ENCODE peak calls at places on chromosomes 12 and 14, in five cellular contexts. J is H1, N is HepG2, A is HCT116, Q is GM12878. O is an unnamed sample. For H3K27me3 and H3K4me1, the result is how much of the 10 kb centered on the place peaks cover.

GRCh38 chr14:74647834-74648361 is 35.9 kb upstream of the LTBP2 start:
- DNase-seq in A (no peak), J (no peak), N (no peak), Q (no peak), O (no peak)

GRCh38 chr12:54658306-54659264 is 10.4 kb upstream of the DCD start:
- DNase-seq in N (peak), J (peak), A (peak), Q (no peak), O (peak)

GRCh38 chr14:104808456-104808855 is 7.6 kb downstream of the ZBTB42 start:
- DNase-seq in Q (no peak), N (no peak), A (no peak), J (no peak), O (no peak)

GRCh38 chr14:105473677-105474477 is 744 bp upstream of the CRIP2 start:
- DNase-seq in N (peak), J (no peak), Q (no peak), A (peak), O (peak)

GRCh38 chr14:35248476-35248788 is 43.8 kb upstream of the PSMA6 start:
- DNase-seq in A (no peak), N (no peak), J (no peak), Q (no peak), O (no peak)

GRCh38 chr12:128823916-128824839 is at the start of gene SLC15A4:
- DNase-seq in N (peak), Q (no peak), A (peak), J (peak), O (peak)

GRCh38 chr14:90976076-90976475 is 84.4 kb downstream of the RPS6KA5 start:
- DNase-seq in N (no peak), J (no peak), A (no peak), Q (no peak), O (no peak)

GRCh38 chr12:26100966-26101744 is 23.7 kb downstream of the BHLHE41 start:
- DNase-seq in Q (no peak), N (no peak), A (no peak), J (no peak), O (no peak)

GRCh38 chr12:24095245-24095644 is 145.8 kb upstream of the SOX5 start:
- DNase-seq in J (no peak), A (no peak), Q (no peak), N (no peak), O (no peak)

GRCh38 chr12:124995200-124995961 is 1.9 kb downstream of the BRI3BP start:
- DNase-seq in Q (peak), J (no peak), N (no peak), A (no peak), O (no peak)

GRCh38 chr14:104964546-104964945 is 13.6 kb downstream of the AHNAK2 start:
- DNase-seq in J (no peak), A (no peak), N (no peak), Q (no peak), O (no peak)

GRCh38 chr12:19387182-19387581 is 52.1 kb upstream of the AEBP2 start:
- DNase-seq in J (no peak), A (no peak), N (no peak), Q (no peak), O (no peak)

GRCh38 chr12:115973968-115974765 is 303.3 kb downstream of the MED13L start:
- DNase-seq in J (no peak), Q (no peak), A (no peak), N (no peak), O (no peak)

GRCh38 chr14:88933203-88933602 is 108.8 kb downstream of the TTC8 start:
- DNase-seq in Q (no peak), N (no peak), A (no peak), J (no peak), O (no peak)

GRCh38 chr14:81303258-81303935 is 82.6 kb upstream of the GTF2A1 start:
- DNase-seq in J (no peak), N (peak), A (peak), Q (peak), O (no peak)

GRCh38 chr12:93785262-93786010 is 108.3 kb downstream of the CRADD start:
- DNase-seq in J (peak), A (peak), N (peak), Q (no peak), O (peak)

GRCh38 chr12:13307143-13307831 is 110.8 kb downstream of the EMP1 start:
- DNase-seq in Q (no peak), N (no peak), A (no peak), J (no peak), O (no peak)

GRCh38 chr14:93742761-93743160 is 45.5 kb downstream of the PRIMA1 start:
- DNase-seq in J (no peak), N (no peak), Q (no peak), A (no peak), O (no peak)

GRCh38 chr14:104248203-104249055 is 110.0 kb downstream of the KIF26A start:
- DNase-seq in J (no peak), Q (no peak), N (no peak), A (no peak), O (no peak)

GRCh38 chr12:61009167-61009566 is 1251.0 kb upstream of the USP15 start:
- DNase-seq in A (no peak), J (no peak), Q (no peak), N (no peak), O (no peak)

GRCh38 chr14:54498095-54498531 is 9.3 kb upstream of the GMFB start:
- DNase-seq in A (no peak), N (peak), J (no peak), Q (no peak), O (no peak)

DNA sequence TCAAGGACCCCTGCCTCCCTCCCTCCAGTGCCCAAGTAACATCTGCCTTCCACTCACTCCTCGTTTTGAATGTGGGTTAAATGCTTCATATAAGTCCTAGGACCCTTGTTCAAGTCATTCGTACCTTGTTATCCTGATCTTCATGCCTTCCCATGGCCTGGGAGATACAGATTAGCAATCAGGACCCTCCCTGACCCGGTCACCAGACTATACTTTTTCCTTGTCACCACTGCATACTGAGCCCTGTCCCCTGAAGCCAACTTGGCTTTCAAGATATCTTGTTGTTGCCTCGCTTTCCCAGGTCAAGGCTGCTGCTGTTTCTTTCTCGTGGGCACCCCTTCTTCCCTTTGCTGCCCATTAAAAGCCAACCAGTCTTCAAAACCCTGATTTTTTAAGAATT is 208.5 kb downstream of the ANO2 start:
- DNase-seq in N (no peak), A (no peak), J (no peak), Q (no peak), O (no peak)
- H3K27me3 ChIP-seq in N (under half), A (under half), J (under half), Q (under half), O (under half)

DNA sequence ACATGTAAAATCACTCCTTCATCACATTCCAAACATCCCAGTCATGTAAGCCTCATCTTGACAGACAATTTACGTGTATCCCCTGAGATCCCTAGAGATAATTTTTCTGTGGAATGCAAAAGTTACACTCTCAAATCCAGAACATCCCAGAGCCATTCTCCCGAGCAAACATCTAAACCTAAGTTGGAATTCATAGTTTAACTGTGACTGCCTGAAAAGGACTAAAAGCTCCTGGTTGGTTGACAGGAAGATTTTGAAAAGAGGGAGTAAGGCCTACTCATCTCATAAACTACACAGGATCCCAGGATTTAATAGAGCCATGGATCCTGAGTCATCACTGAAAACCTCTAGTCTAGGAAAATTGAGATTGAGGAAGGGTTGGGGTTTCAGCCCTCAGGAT is 123.6 kb downstream of the SCN8A start:
- DNase-seq in A (no peak), Q (no peak), J (no peak), N (no peak), O (no peak)
- TF ChIP-seq ZNF274 in A (no peak), Q (no peak), J (no peak), N (no peak), O (no peak)

GRCh38 chr14:61713724-61714437 is 18.6 kb downstream of the HIF1A start:
- DNase-seq in J (no peak), Q (no peak), A (no peak), N (no peak), O (no peak)
- H3K4me1 ChIP-seq in J (under half), Q (under half), A (under half), N (half or more), O (under half)

GRCh38 chr12:6826734-6827436 is 1.3 kb upstream of the P3H3 start:
- DNase-seq in J (no peak), A (no peak), Q (no peak), N (no peak), O (no peak)

GRCh38 chr12:6826125-6826733 is 2.0 kb upstream of the P3H3 start:
- DNase-seq in Q (no peak), N (no peak), A (no peak), J (no peak), O (no peak)

GRCh38 chr12:6824085-6824800 is 2.6 kb downstream of the GPR162 start:
- DNase-seq in J (no peak), A (no peak), Q (no peak), N (no peak), O (no peak)

GRCh38 chr12:6824962-6825381 is 3.2 kb upstream of the P3H3 start:
- DNase-seq in J (no peak), Q (no peak), N (no peak), A (no peak), O (no peak)

DNA sequence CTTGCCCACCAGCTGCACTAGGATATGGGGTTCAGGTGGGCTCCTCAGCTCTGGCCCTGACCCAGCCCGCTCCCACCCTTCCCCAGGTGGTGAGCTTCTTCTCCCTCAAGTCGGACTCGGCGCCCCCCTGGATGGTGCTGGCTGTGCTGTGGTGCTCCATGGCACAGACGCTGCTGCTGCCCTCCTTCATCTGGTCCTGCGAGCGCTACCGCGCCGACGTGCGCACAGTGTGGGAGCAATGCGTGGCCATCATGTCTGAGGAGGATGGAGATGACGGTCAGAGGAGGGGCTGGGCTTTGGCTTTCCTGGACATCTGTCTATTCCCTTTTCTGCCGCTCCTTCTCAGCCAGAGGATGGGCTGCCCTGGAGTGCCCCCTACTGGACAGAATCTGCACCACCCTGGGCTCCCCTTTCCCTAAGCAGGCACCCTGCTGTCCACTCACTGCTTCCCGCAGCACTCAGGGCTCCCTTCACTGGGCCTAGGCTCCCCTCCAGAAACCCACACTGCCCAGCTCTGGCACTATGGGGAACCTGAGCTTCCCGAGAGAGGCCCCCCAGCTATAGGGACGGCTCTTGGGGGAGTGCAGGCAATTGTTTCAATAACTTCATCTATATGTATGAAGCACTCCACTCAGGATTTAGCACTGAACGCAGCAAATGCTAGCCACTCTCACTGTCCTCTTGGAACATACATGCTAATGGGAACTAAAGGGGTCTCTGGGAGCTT is 2.6 kb upstream of the P3H3 start:
- DNase-seq in N (peak), J (peak), Q (no peak), A (peak), O (peak)
- H3K27me3 ChIP-seq in N (under half), J (under half), Q (under half), A (under half), O (under half)

GRCh38 chr12:76878899-76879709 is at the start of gene CSRP2:
- DNase-seq in Q (peak), J (peak), A (peak), N (peak), O (peak)
- TF ChIP-seq ZNF274 in Q (no peak), J (no peak), A (no peak), N (no peak), O (no peak)

GRCh38 chr14:68141531-68142088 is 322.0 kb downstream of the RAD51B start:
- DNase-seq in A (peak), Q (no peak), J (no peak), N (no peak), O (no peak)

GRCh38 chr14:68137704-68138619 is 318.4 kb downstream of the RAD51B start:
- DNase-seq in Q (no peak), N (peak), J (peak), A (peak), O (peak)

GRCh38 chr14:68140801-68141200 is 321.2 kb downstream of the RAD51B start:
- DNase-seq in N (no peak), A (no peak), Q (no peak), J (no peak), O (no peak)

GRCh38 chr14:68140111-68140741 is 320.6 kb downstream of the RAD51B start:
- DNase-seq in A (peak), N (peak), Q (no peak), J (no peak), O (peak)

GRCh38 chr14:68139466-68140110 is 320.0 kb downstream of the RAD51B start:
- DNase-seq in J (no peak), N (no peak), Q (no peak), A (no peak), O (no peak)
- H3K4me1 ChIP-seq in J (under half), N (under half), Q (under half), A (half or more), O (under half)

GRCh38 chr12:48010366-48010970 is 6.2 kb upstream of the COL2A1 start:
- DNase-seq in Q (no peak), A (no peak), J (no peak), N (no peak), O (no peak)

GRCh38 chr12:48015954-48016353 is 11.7 kb upstream of the COL2A1 start:
- DNase-seq in Q (no peak), A (no peak), J (no peak), N (no peak), O (no peak)

GRCh38 chr12:48012070-48012469 is 7.8 kb upstream of the COL2A1 start:
- DNase-seq in N (no peak), Q (no peak), A (no peak), J (no peak), O (no peak)

GRCh38 chr12:48015129-48015528 is 10.9 kb upstream of the COL2A1 start:
- DNase-seq in Q (no peak), J (no peak), A (no peak), N (no peak), O (no peak)

DNA sequence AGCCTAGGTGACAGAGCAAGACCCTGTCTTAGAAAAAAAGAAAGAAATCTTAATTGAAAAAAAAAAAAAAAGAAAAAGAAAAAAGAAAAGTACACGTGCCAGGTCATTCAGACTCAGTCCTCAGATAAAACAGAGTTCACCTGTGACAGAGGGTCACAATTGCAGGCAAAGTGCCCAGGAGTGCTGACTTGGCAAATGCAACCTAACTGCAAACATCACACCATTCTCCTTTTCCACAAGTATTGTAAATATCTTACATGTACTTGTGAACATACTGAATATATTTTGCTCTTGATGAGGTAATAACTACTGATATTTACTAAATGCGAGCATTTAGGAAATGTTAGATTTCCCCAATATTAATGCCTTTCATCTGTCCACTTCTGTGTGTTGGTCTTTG is 9.0 kb upstream of the COL2A1 start:
- DNase-seq in A (no peak), N (no peak), J (no peak), Q (no peak), O (no peak)
- H3K27me3 ChIP-seq in A (under half), N (under half), J (half or more), Q (under half), O (half or more)

GRCh38 chr12:101794574-101794973 is 36.2 kb downstream of the GNPTAB start:
- DNase-seq in N (no peak), A (no peak), Q (no peak), J (no peak), O (no peak)

GRCh38 chr12:101795786-101796185 is 35.0 kb downstream of the GNPTAB start:
- DNase-seq in A (no peak), N (no peak), Q (no peak), J (no peak), O (no peak)

GRCh38 chr12:101792046-101792931 is 38.5 kb downstream of the GNPTAB start:
- DNase-seq in A (no peak), N (no peak), Q (no peak), J (no peak), O (no peak)

GRCh38 chr12:101795013-101795412 is 35.7 kb downstream of the GNPTAB start:
- DNase-seq in Q (no peak), J (no peak), N (no peak), A (no peak), O (no peak)

DNA sequence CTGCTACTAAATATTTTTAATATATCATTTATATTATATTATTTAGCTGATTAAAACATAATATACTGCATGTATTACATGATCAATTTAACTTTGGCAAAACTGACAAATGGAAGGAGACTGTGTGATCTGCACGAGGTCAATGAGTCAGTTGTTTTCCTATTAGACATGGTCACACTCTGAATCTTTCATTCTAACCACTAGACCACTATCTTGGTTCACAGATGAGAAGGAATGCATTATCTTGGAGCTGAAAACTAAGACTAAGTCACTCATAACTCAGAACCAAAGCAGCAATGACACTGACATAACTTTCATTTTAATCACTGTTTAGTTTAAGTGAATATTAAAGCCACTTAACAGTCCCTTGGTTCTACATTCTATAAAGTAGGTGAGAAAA is 37.4 kb downstream of the GNPTAB start:
- DNase-seq in N (no peak), A (no peak), Q (peak), J (no peak), O (no peak)
- TF ChIP-seq ZNF274 in N (no peak), A (no peak), Q (no peak), J (no peak), O (no peak)

O was measured in NT2/D1.